ENCODE peak calls at places on chromosomes 6 and 20, in nine cellular contexts. N is transverse colon, U is esophagus squamous epithelium, W is stomach, C is heart left ventricle, A is sigmoid colon, T is ovary, D is tibial nerve, Y is adrenal gland. G is an unnamed sample.
A peak's percentile ranks its signal among the peaks of the same experiment; 100 is the strongest.

GRCh38 chr6:41451039-41451438 is 95.1 kb upstream of the FOXP4 start:
- DNase-seq in N (no peak), U (no peak), W (peak; percentile 55), C (no peak), A (no peak), T (no peak), D (no peak), Y (no peak), G (no peak)

GRCh38 chr6:33566182-33567084 is 13.6 kb downstream of the BAK1 start:
- DNase-seq in N (no peak), U (no peak), W (no peak), C (no peak), A (no peak), T (no peak), D (no peak), Y (peak; percentile 90), G (no peak)

GRCh38 chr20:49318430-49319203 is 40.8 kb upstream of the ZNFX1 start:
- DNase-seq in N (no peak), U (no peak), W (no peak), C (no peak), A (no peak), T (no peak), D (no peak), Y (no peak), G (no peak)

GRCh38 chr6:28478518-28478917 is 35.2 kb upstream of the ZSCAN23 start:
- DNase-seq in N (no peak), U (no peak), W (no peak), C (no peak), A (no peak), T (no peak), D (no peak), Y (no peak), G (no peak)

GRCh38 chr6:55868910-55869479 is 6.4 kb downstream of the BMP5 start:
- DNase-seq in N (no peak), U (no peak), W (no peak), C (no peak), A (no peak), T (no peak), D (no peak), Y (no peak), G (peak; percentile 31)

GRCh38 chr6:89289710-89290109 is 25.4 kb downstream of the GABRR2 start:
- DNase-seq in N (no peak), U (no peak), W (no peak), C (no peak), A (no peak), T (no peak), D (no peak), Y (no peak), G (no peak)

GRCh38 chr6:34341481-34341971 is 50.9 kb downstream of the NUDT3 start:
- DNase-seq in N (no peak), U (no peak), W (peak; percentile 38), C (no peak), A (peak; percentile 79), T (no peak), D (no peak), Y (no peak), G (peak; percentile 21)

GRCh38 chr6:33696538-33697518 is 14.7 kb downstream of the UQCC2 start:
- DNase-seq in N (no peak), U (no peak), W (peak; percentile 77), C (peak; percentile 72), A (no peak), T (peak; percentile 73), D (no peak), Y (peak; percentile 74), G (peak; percentile 68)

GRCh38 chr6:12962995-12963394 is 246.4 kb downstream of the PHACTR1 start:
- DNase-seq in N (no peak), U (no peak), W (no peak), C (no peak), A (no peak), T (no peak), D (no peak), Y (no peak), G (no peak)

GRCh38 chr6:16380220-16380809 is 141.9 kb downstream of the GMPR start:
- DNase-seq in N (no peak), U (no peak), W (no peak), C (peak; percentile 35), A (no peak), T (no peak), D (no peak), Y (no peak), G (no peak)

GRCh38 chr6:80457044-80457933 is 350.8 kb downstream of the BCKDHB start:
- DNase-seq in N (peak; percentile 17), U (no peak), W (peak; percentile 60), C (peak; percentile 61), A (peak; percentile 87), T (peak; percentile 68), D (peak; percentile 27), Y (peak; percentile 89), G (peak; percentile 40)

GRCh38 chr6:136718486-136718885 is 73.8 kb downstream of the MAP3K5 start:
- DNase-seq in N (no peak), U (no peak), W (no peak), C (no peak), A (no peak), T (no peak), D (no peak), Y (no peak), G (no peak)

GRCh38 chr6:127952831-127953230 is 52.0 kb upstream of the THEMIS start:
- DNase-seq in N (no peak), U (no peak), W (no peak), C (no peak), A (no peak), T (no peak), D (no peak), Y (no peak), G (no peak)

GRCh38 chr20:64045346-64046011 is 4.0 kb downstream of the SOX18 start:
- DNase-seq in N (no peak), U (no peak), W (no peak), C (peak; percentile 59), A (no peak), T (no peak), D (no peak), Y (no peak), G (no peak)
- TF ChIP-seq POLR2A in N (no peak), U (no peak), W (no peak), C (no peak), A (no peak), T (no peak), D (no peak), Y (no peak), G (no peak)

GRCh38 chr20:3223937-3224680 is 14.8 kb downstream of the ITPA start:
- DNase-seq in N (no peak), U (no peak), W (no peak), C (no peak), A (no peak), T (no peak), D (no peak), Y (no peak), G (no peak)
- TF ChIP-seq POLR2A in N (no peak), U (no peak), W (no peak), C (no peak), A (no peak), T (no peak), D (no peak), Y (no peak), G (no peak)

GRCh38 chr20:768426-768978 is at the start of gene SLC52A3:
- DNase-seq in N (peak; percentile 89), U (no peak), W (peak; percentile 89), C (peak; percentile 68), A (no peak), T (no peak), D (no peak), Y (no peak), G (no peak)
- TF ChIP-seq POLR2A in N (peak; percentile 83), U (no peak), W (no peak), C (no peak), A (no peak), T (no peak), D (no peak), Y (no peak), G (no peak)

DNA sequence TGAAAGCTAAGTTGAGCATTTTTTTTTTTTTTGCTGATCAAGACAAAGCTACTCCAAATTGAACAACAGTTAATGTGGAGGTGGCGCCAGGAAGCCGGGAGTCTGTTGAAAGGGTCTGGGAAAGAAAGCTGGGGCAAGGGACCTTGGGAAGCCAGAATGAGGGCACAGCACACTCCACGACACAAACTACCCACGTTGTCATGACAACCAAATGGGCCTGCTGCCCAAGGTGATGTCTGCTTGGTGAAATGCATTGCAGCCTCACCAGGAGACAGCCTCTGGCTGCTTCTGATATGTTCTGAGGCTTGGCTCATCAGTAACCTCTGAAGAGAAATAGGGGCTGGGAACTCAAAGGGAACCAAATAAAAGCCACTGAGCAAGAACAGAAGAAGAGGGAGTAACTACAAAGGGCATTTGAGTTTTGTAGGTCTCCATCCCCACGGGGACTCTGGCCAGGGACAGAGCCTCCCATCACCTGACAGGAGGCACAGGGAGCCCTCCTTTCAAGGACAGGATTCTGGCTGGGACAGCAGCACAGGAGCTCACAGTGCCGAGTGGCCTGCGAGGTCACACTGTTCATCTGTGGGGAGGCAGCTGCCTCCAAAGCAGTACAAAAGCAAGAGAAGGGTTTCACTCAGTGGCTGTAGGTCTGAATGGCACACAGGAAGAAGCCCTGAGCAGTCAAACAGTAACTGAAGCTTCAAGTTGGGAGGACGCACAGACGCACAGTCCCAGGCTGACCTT is 44.5 kb upstream of the KCNK16 start:
- DNase-seq in N (no peak), U (no peak), W (no peak), C (no peak), A (no peak), T (no peak), D (no peak), Y (peak; percentile 91), G (no peak)
- TF ChIP-seq POLR2A in N (no peak), U (no peak), W (no peak), C (no peak), A (no peak), T (no peak), D (no peak), Y (no peak), G (no peak)

DNA sequence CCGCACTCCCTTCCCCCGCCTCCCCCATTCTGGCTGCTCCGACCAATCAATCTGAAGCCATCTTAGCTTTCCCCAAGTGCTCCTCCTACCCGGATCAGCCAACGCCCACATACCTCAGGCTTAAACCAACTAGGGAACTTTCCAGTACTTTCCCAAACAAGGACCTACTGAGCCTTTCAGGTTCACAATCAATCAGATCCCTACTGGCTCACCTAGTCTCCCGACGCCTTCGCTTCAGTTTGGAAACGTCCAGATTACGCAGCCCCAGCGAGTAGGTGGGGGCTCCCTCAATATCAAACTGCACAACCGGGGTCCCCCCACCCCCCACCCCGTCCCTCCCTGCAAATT is 432 bp downstream of the HSPA1L start:
- DNase-seq in N (peak; percentile 96), U (peak; percentile 45), W (peak; percentile 94), C (peak; percentile 97), A (peak; percentile 99), T (peak; percentile 93), D (peak; percentile 95), Y (peak; percentile 96), G (peak; percentile 85)
- TF ChIP-seq POLR2A in N (peak; percentile 62), U (peak; percentile 28), W (no peak), C (no peak), A (no peak), T (peak; percentile 28), D (peak; percentile 82), Y (peak; percentile 54), G (peak; percentile 26)